ENCODE peak calls at places on chromosomes 16 and 17, in five cellular contexts. S is mucosa of descending colon, Y is cardiac muscle cell, I is fibroblast of mammary gland, V is AG04450. W is an unnamed sample.

GRCh38 chr17:78828470-78829185 is 12.0 kb downstream of the USP36 start:
- DNase-seq in V (peak), I (peak), S (no peak), Y (peak), W (peak)

GRCh38 chr17:41625602-41626001 is 1.2 kb upstream of the KRT17 start:
- DNase-seq in V (no peak), Y (peak), S (peak), I (no peak), W (no peak)

GRCh38 chr17:28982191-28982793 is 23.5 kb downstream of the SEZ6 start:
- DNase-seq in Y (peak), I (no peak), V (no peak), S (no peak), W (peak)

GRCh38 chr16:79386299-79386698 is 214.2 kb downstream of the MAF start:
- DNase-seq in Y (no peak), S (no peak), V (no peak), I (no peak), W (no peak)

GRCh38 chr17:50203086-50203485 is 1.7 kb upstream of the COL1A1 start:
- DNase-seq in V (no peak), I (peak), Y (peak), S (no peak), W (peak)

GRCh38 chr17:76840884-76841775 is 27.1 kb upstream of the MGAT5B start:
- DNase-seq in S (no peak), V (no peak), I (no peak), Y (peak), W (peak)

GRCh38 chr16:51276335-51276734 is 125.3 kb upstream of the SALL1 start:
- DNase-seq in I (peak), S (no peak), V (no peak), Y (no peak), W (no peak)

GRCh38 chr17:13362341-13363122 is 239.2 kb downstream of the HS3ST3A1 start:
- DNase-seq in I (peak), V (no peak), S (no peak), Y (peak), W (no peak)

GRCh38 chr16:86594712-86595111 is 16.4 kb downstream of the FOXL1 start:
- DNase-seq in Y (no peak), V (no peak), I (no peak), S (no peak), W (no peak)

GRCh38 chr17:27294689-27295630 is 1.0 kb downstream of the WSB1 start:
- DNase-seq in S (no peak), I (peak), V (no peak), Y (peak), W (peak)

GRCh38 chr17:27295945-27296344 is 2.0 kb downstream of the WSB1 start:
- DNase-seq in S (peak), I (no peak), V (no peak), Y (peak), W (no peak)

GRCh38 chr17:27293359-27293897 is 486 bp upstream of the WSB1 start:
- DNase-seq in V (no peak), I (no peak), Y (no peak), S (peak), W (no peak)

GRCh38 chr17:27296427-27296979 is 2.6 kb downstream of the WSB1 start:
- DNase-seq in I (peak), Y (peak), V (peak), S (no peak), W (peak)

DNA sequence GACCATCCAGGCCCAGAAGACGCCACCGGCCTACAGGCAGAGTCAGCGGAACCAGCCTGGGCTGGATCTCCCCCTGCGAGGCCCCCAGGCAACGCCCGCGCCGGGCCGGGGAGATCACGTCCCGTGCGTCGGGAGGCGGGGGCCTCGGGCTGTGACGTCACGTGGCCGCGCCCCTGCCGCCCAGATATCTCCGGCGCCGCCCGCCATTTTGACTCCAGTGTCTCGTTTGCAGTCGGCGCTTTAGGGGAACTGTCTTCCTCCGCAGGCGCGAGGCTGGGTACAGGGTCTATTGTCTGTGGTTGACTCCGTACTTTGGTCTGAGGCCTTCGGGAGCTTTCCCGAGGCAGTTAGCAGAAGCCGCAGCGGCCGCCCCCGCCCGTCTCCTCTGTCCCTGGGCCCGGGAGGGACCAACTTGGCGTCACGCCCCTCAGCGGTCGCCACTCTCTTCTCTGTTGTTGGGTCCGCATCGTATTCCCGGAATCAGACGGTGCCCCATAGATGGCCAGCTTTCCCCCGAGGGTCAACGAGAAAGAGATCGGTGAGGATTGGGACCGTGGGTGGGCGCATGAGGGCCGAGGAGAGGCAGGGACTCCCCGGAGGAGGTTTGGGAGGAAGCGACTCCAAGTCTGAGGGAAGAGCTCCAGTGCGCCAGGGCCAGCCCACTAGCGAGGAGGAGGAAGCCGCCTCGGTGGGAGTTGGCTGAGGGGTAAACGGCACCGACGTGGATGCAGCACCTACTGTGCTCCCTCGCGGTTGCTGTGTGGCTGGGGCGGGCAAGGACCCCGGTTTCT is at the start of gene WSB1:
- DNase-seq in Y (peak), I (peak), S (peak), V (peak), W (peak)
- TF ChIP-seq CTCF in Y (no peak), I (no peak), S (no peak), V (no peak), W (no peak)

DNA sequence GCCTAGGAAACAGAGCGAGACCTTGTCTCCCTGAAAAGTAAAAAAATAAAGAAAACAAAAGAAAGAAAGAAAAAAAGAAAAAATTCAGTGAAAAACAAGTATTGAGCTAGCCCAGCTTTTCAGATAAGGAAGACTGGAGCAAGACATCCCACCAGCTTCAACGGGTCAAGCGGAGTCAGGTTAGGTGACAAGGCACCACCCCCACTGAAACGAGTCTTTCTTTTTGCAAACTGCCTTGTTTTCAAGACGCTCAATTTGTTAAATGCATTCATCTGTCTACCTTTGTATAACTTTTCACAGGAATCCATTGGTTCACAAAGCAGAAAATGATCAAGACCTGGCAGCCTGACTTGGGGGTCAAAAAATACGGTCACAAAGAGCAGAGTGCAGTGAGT is 10.7 kb upstream of the AXIN2 start:
- DNase-seq in I (no peak), S (no peak), Y (no peak), V (no peak), W (no peak)
- H3K4me3 ChIP-seq in I (no peak), S (no peak), Y (no peak), V (no peak), W (no peak)

DNA sequence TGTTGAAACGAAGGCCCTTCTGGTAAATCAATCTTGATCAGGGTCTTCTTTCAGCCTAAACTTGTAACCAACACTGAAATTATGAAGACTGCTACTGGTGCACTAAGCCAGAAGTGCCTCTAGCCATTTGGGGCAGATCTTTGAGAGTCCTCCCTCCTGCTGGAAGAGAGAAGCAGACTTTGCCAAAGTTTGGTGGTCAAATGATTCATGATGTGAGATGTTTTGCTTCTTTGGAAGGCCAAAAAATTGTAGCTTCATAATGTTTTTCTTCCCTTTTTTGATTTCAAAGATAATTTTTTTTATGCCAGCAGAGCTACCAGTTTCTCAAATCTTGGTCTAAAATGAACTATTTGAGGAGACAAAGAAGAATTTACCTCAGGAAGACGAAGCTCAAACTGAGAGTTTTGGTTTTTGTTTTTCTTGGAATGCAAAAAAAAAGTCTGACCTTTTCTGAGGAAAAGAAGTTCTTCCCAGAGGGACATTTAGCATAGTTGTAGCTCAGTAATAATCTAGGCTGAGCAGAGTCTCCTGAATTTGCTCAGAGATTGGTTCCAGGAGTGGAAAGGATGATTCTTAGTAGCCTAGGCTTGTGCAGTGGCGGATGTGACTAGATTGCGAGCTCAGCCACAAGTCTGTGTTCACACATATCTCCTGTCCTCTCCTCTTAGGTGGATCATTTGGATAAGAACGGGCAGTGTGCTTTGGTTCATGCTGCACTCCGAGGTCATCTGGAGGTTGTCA is 50.9 kb downstream of the CYB561 start:
- DNase-seq in Y (peak), V (no peak), I (peak), S (no peak), W (peak)
- TF ChIP-seq CTCF in Y (no peak), V (no peak), I (peak), S (no peak), W (no peak)

GRCh38 chr17:57356153-57356721 is 99.9 kb downstream of the MSI2 start:
- DNase-seq in I (no peak), S (no peak), V (no peak), Y (no peak), W (no peak)

GRCh38 chr17:57356722-57357391 is 100.5 kb downstream of the MSI2 start:
- DNase-seq in V (no peak), I (no peak), Y (no peak), S (no peak), W (no peak)

GRCh38 chr17:57357392-57357784 is 101.1 kb downstream of the MSI2 start:
- DNase-seq in V (no peak), I (no peak), Y (no peak), S (no peak), W (no peak)

GRCh38 chr17:57354669-57355068 is 98.3 kb downstream of the MSI2 start:
- DNase-seq in S (no peak), V (no peak), I (no peak), Y (no peak), W (no peak)

GRCh38 chr17:57355090-57355859 is 99.0 kb downstream of the MSI2 start:
- DNase-seq in S (no peak), V (no peak), Y (no peak), I (no peak), W (no peak)
- H3K4me3 ChIP-seq in S (no peak), V (no peak), Y (no peak), I (no peak), W (no peak)

DNA sequence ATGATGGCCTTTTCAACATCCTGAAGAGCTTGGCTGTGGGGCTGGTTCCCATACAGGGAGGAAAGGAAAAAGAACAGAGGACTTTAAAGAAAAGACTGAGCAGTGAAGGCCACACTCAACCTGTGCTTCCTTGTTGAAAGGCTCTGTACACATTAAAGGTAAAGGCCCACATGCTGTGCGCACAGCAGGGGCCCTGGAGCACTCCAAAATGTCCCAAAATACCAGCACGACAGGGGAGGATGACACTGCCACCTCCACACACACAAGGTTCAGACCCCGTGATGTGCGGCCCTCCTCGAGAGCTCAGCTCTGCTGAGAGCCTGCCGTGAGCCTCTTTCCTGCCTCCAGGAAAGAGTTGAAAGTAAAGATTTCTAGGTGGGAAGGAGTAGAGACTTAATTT is 36.5 kb downstream of the FANCA start:
- DNase-seq in I (no peak), V (no peak), Y (no peak), S (no peak), W (no peak)
- TF ChIP-seq CTCF in I (no peak), V (no peak), Y (no peak), S (no peak), W (no peak)